ENCODE peak calls at places on chromosomes 1 and 21, in seven cellular contexts. F is cardiac fibroblast, G is AG04449, X is fibroblast of the aortic adventitia, V is tibial artery, T is Panc1, K is astrocyte of the spinal cord. N is an unnamed sample.

GRCh38 chr1:41513388-41513745 is 28.9 kb upstream of the EDN2 start:
- DNase-seq in F (no peak), G (no peak), X (no peak), V (no peak), T (no peak), K (no peak), N (no peak)

GRCh38 chr1:154784416-154784815 is 85.7 kb downstream of the KCNN3 start:
- DNase-seq in F (no peak), G (no peak), X (no peak), V (no peak), T (no peak), K (no peak), N (no peak)

GRCh38 chr1:94362466-94363058 is 55.6 kb upstream of the ABCD3 start:
- DNase-seq in F (peak; percentile 36), G (no peak), X (peak; percentile 8), V (no peak), T (no peak), K (peak; percentile 44), N (no peak)

GRCh38 chr21:43880111-43880985 is 15.3 kb downstream of the AGPAT3 start:
- DNase-seq in F (no peak), G (no peak), X (peak; percentile 17), V (peak; percentile 53), T (no peak), K (peak; percentile 30), N (no peak)

GRCh38 chr1:7783178-7783711 is 846 bp upstream of the PER3 start:
- DNase-seq in F (peak; percentile 69), G (no peak), X (peak; percentile 57), V (peak; percentile 93), T (no peak), K (peak; percentile 20), N (peak; percentile 55)

GRCh38 chr1:23743287-23744052 is at the start of gene ELOA:
- DNase-seq in F (peak; percentile 68), G (no peak), X (peak; percentile 48), V (peak; percentile 85), T (no peak), K (peak; percentile 46), N (peak; percentile 62)

GRCh38 chr21:34846601-34847112 is 177.9 kb downstream of the CLIC6 start:
- DNase-seq in F (peak; percentile 64), G (no peak), X (peak; percentile 49), V (no peak), T (no peak), K (peak; percentile 92), N (peak; percentile 89)

GRCh38 chr1:200179126-200179780 is 151.7 kb downstream of the NR5A2 start:
- DNase-seq in F (peak; percentile 17), G (no peak), X (peak; percentile 78), V (no peak), T (no peak), K (peak; percentile 41), N (peak; percentile 36)

GRCh38 chr1:46522184-46522968 is 29.1 kb downstream of the KNCN start:
- DNase-seq in F (peak; percentile 91), G (no peak), X (peak; percentile 89), V (peak; percentile 73), T (no peak), K (peak; percentile 89), N (peak; percentile 61)

GRCh38 chr1:9838946-9839345 is 15.2 kb upstream of the CLSTN1 start:
- DNase-seq in F (no peak), G (no peak), X (no peak), V (peak; percentile 51), T (no peak), K (no peak), N (no peak)

GRCh38 chr1:172401907-172402306 is 18.6 kb upstream of the C1orf105 start:
- DNase-seq in F (no peak), G (no peak), X (peak; percentile 31), V (no peak), T (no peak), K (no peak), N (no peak)

GRCh38 chr1:245956225-245956624 is 550.9 kb downstream of the SMYD3 start:
- DNase-seq in F (no peak), G (no peak), X (no peak), V (no peak), T (no peak), K (no peak), N (no peak)

GRCh38 chr21:19609611-19610010 is 1206.0 kb upstream of the TMPRSS15 start:
- DNase-seq in F (no peak), G (no peak), X (no peak), V (no peak), T (no peak), K (no peak), N (no peak)

GRCh38 chr1:102365074-102365473 is 368.3 kb upstream of the OLFM3 start:
- DNase-seq in F (no peak), G (no peak), X (no peak), V (no peak), T (no peak), K (no peak), N (no peak)

GRCh38 chr1:8821084-8821483 is 3.6 kb upstream of the RERE start:
- DNase-seq in F (no peak), G (no peak), X (no peak), V (no peak), T (no peak), K (no peak), N (no peak)

GRCh38 chr1:18407166-18408045 is 73.3 kb upstream of the KLHDC7A start:
- DNase-seq in F (no peak), G (no peak), X (no peak), V (peak; percentile 31), T (no peak), K (no peak), N (no peak)

GRCh38 chr1:198542632-198543031 is 2.2 kb upstream of the ATP6V1G3 start:
- DNase-seq in F (no peak), G (no peak), X (no peak), V (no peak), T (no peak), K (no peak), N (no peak)

GRCh38 chr1:25754421-25755195 is 45.4 kb upstream of the SELENON start:
- DNase-seq in F (no peak), G (no peak), X (no peak), V (no peak), T (no peak), K (no peak), N (no peak)

GRCh38 chr21:33828083-33828482 is 87.5 kb downstream of the ATP5PO start:
- DNase-seq in F (peak; percentile 47), G (no peak), X (peak; percentile 75), V (no peak), T (no peak), K (peak; percentile 22), N (no peak)

DNA sequence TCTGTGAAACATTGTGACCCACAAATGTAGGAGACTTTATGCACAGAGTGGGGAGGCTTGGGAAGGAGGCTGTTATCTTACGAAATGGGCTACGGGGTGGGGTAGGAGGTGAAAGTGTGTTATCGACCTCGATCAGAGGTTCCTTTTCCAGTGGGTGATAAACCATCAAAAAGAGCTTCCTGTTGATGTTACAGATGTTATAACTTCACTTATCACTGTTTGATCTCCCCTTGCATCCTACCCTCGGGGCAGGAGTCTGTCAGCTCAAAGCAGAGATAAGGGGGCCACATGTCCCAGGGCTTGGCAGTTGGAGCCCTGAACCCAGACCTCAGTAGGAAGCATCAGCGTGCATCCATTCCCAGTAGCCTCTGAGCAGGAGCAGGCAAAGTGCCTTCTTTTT is 27.4 kb downstream of the RHEX start:
- DNase-seq in F (no peak), G (no peak), X (no peak), V (no peak), T (no peak), K (no peak), N (no peak)
- TF ChIP-seq CTCF in F (no peak), G (no peak), X (no peak), V (no peak), T (no peak), K (no peak), N (no peak)

GRCh38 chr1:65420590-65421340 is at the start of the genes LEPR and LEPROT:
- DNase-seq in F (no peak), G (no peak), X (no peak), V (no peak), T (no peak), K (peak; percentile 67), N (no peak)

GRCh38 chr1:65423884-65424655 is 3.6 kb downstream of the LEPR start:
- DNase-seq in F (peak; percentile 86), G (peak; percentile 68), X (peak; percentile 82), V (no peak), T (peak; percentile 87), K (peak; percentile 88), N (peak; percentile 88)

GRCh38 chr1:65421341-65422174 is 1.1 kb downstream of the LEPR start:
- DNase-seq in F (peak; percentile 77), G (no peak), X (peak; percentile 52), V (no peak), T (no peak), K (no peak), N (no peak)

GRCh38 chr1:65419681-65420589 is 533 bp upstream of the LEPR start:
- DNase-seq in F (peak; percentile 99), G (peak; percentile 88), X (peak; percentile 97), V (peak; percentile 99), T (peak; percentile 93), K (peak; percentile 98), N (peak; percentile 99)

GRCh38 chr1:65422241-65423203 is 2.1 kb downstream of the LEPR start:
- DNase-seq in F (peak; percentile 55), G (no peak), X (no peak), V (no peak), T (no peak), K (peak; percentile 79), N (no peak)
- H3K4me3 ChIP-seq in F (peak overlapping the region; percentile 85), G (peak overlapping the region; percentile 84), X (peak overlapping the region; percentile 84), V (peak overlapping the region; percentile 75), T (peak overlapping the region; percentile 74), K (peak overlapping the region; percentile 83), N (peak overlapping the region; percentile 93)

GRCh38 chr1:11752359-11753208 is 9.4 kb upstream of the C1orf167 start:
- DNase-seq in F (no peak), G (no peak), X (no peak), V (no peak), T (no peak), K (no peak), N (no peak)

GRCh38 chr1:11748294-11749202 is 12.6 kb downstream of the AGTRAP start:
- DNase-seq in F (no peak), G (no peak), X (no peak), V (no peak), T (no peak), K (no peak), N (no peak)

GRCh38 chr1:11749203-11749689 is 12.7 kb upstream of the C1orf167 start:
- DNase-seq in F (peak; percentile 43), G (no peak), X (peak; percentile 11), V (no peak), T (no peak), K (no peak), N (peak; percentile 27)

GRCh38 chr1:11749996-11750395 is 12.0 kb upstream of the C1orf167 start:
- DNase-seq in F (no peak), G (no peak), X (no peak), V (no peak), T (no peak), K (no peak), N (no peak)

GRCh38 chr1:11751087-11751486 is 10.9 kb upstream of the C1orf167 start:
- DNase-seq in F (no peak), G (no peak), X (no peak), V (no peak), T (no peak), K (no peak), N (no peak)
- TF ChIP-seq CTCF in F (no peak), G (no peak), X (no peak), V (no peak), T (no peak), K (no peak), N (no peak)

DNA sequence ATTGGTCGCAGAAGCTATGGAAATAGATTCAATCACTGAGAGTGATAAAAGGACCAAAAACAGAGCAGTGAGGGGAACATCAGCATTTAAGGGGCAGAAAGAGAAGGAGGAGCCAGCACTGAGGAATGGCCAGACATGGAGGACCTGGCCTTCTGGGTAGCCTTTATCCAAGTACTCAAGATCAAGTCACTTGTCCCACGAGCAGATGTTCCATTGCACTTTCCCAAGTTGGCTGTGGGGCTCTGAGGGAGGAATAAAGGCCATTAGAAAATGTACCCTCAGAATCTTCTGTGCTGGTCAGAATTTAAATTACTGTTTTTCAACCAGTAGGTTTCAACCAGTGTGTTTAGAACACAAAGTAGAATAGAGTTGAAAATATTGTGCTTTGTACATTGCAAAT is 55.3 kb downstream of the GIPC2 start:
- DNase-seq in F (no peak), G (no peak), X (no peak), V (no peak), T (no peak), K (no peak), N (no peak)
- H3K4me3 ChIP-seq in F (no peak overlapping the region), G (no peak overlapping the region), X (no peak overlapping the region), V (no peak overlapping the region), T (no peak overlapping the region), K (no peak overlapping the region), N (no peak overlapping the region)